ENCODE peak calls at places on chromosomes 5 and 9, in six cellular contexts. Y is uterus, F is sigmoid colon, O is heart left ventricle, P is astrocyte of the spinal cord, L is brain microvascular endothelial cell. Q is an unnamed sample.

GRCh38 chr9:112863781-112864180 is 26.9 kb downstream of the SLC46A2 start:
- DNase-seq in Y (no peak), F (no peak), O (no peak), P (no peak), L (no peak), Q (no peak)

GRCh38 chr5:123502120-123502519 is 9.9 kb upstream of the CSNK1G3 start:
- DNase-seq in Y (no peak), F (no peak), O (no peak), P (no peak), L (no peak), Q (no peak)

GRCh38 chr5:135319928-135320606 is 79.0 kb downstream of the MACROH2A1 start:
- DNase-seq in Y (peak; percentile 4), F (no peak), O (no peak), P (no peak), L (no peak), Q (no peak)

GRCh38 chr9:131347376-131348020 is 46.4 kb upstream of the PRRC2B start:
- DNase-seq in Y (no peak), F (no peak), O (no peak), P (no peak), L (no peak), Q (no peak)

GRCh38 chr5:135441919-135442318 is 5.2 kb downstream of the DCANP1 start:
- DNase-seq in Y (no peak), F (peak; percentile 39), O (no peak), P (no peak), L (no peak), Q (no peak)

GRCh38 chr5:94028001-94028400 is 286.6 kb upstream of the POU5F2 start:
- DNase-seq in Y (no peak), F (no peak), O (no peak), P (peak; percentile 6), L (no peak), Q (no peak)

GRCh38 chr5:132677191-132677590 is 3.4 kb downstream of the IL4 start:
- DNase-seq in Y (peak; percentile 28), F (no peak), O (peak; percentile 45), P (peak; percentile 81), L (peak; percentile 90), Q (no peak)

GRCh38 chr9:107504585-107505455 is 15.3 kb upstream of the KLF4 start:
- DNase-seq in Y (no peak), F (no peak), O (no peak), P (peak; percentile 90), L (peak; percentile 92), Q (no peak)

GRCh38 chr9:113901196-113901818 is 25.2 kb downstream of the ZNF618 start:
- DNase-seq in Y (no peak), F (peak; percentile 25), O (no peak), P (no peak), L (no peak), Q (no peak)

GRCh38 chr9:70484232-70485130 is 70.0 kb upstream of the KLF9 start:
- DNase-seq in Y (peak; percentile 66), F (peak; percentile 80), O (no peak), P (peak; percentile 85), L (peak; percentile 78), Q (no peak)

DNA sequence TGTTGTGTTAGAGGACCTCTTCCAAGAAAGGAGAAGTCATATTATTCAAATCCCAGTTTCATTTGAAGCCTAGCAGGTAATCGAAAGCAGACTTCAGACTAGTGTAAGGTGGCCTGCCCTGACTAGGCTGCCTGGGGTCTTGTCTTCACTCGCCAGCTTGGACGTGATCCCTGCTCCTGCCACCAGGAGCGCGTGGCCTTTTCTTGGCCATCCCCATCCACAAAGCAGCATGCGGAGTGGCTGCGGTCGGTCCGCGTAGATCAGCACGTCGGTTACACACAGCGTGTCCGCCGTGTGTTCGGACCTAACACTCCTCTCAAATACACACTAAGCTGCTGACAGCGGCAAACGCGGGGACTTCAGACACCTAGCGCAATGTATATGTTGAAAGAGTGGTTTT is 37.3 kb downstream of the CFAP77 start:
- DNase-seq in Y (no peak), F (no peak), O (no peak), P (no peak), L (no peak), Q (no peak)
- TF ChIP-seq CTCF in Y (no peak), F (no peak), O (no peak), P (no peak), L (peak; percentile 45), Q (no peak)

DNA sequence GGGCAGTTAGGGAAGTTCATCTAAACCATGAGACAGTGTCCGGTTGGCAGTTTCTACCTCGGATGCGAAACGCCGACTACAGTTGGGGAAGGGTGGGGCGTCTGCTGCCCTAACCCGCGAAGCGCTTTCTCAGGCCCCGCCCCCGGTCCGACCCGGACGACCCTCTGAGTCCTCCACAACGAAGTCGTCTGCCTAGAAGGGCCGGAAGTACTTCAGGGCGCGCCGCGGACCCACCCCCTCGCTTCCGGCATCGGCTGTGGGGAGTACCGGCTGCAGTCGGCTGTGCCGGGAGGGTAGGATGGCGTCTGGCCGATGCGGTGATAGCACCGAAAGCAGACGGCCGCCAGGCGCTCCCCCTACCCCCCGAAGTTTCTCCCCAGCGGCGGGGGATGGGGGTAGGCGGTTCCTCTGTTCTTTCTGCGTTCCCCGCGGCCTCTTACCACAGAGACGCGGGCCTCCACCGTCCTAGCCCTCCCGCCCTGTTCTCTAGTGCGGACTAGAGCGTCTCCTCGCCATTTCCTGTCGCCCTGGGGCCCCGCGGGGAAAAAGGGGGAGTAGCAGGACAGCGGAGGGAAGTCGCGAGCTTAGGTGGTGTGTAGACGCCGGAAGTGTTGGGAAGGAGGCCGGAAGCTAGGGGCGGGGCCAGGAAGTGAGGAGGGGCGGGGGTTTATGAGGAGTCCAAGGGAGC is at the start of gene TRIM41:
- DNase-seq in Y (peak; percentile 99), F (peak; percentile 100), O (peak; percentile 100), P (peak; percentile 99), L (peak; percentile 96), Q (peak; percentile 75)
- TF ChIP-seq CTCF in Y (no peak), F (no peak), O (no peak), P (peak; percentile 18), L (peak; percentile 34), Q (no peak)

DNA sequence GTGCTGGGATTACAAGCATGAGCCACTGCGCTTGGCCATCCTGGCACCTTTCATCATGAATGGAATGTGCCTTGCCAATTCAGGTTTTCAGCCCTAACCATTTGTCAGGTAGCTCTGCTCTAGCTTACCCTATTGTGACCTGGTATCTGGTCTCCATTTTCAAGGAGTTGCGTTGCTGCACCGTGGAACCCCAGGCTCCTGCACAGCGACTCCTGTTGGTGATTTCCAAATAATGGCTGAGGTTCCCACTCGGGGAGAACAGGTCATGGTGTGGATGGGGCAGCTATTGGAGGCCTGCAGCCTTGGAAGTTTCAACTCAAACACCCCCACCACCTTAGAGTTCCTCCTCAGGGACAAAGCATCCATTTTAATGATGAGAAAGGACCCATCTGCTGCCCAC is 18.7 kb upstream of the CTSV start:
- DNase-seq in Y (no peak), F (no peak), O (no peak), P (no peak), L (no peak), Q (no peak)
- TF ChIP-seq CTCF in Y (no peak), F (no peak), O (no peak), P (no peak), L (no peak), Q (no peak)

DNA sequence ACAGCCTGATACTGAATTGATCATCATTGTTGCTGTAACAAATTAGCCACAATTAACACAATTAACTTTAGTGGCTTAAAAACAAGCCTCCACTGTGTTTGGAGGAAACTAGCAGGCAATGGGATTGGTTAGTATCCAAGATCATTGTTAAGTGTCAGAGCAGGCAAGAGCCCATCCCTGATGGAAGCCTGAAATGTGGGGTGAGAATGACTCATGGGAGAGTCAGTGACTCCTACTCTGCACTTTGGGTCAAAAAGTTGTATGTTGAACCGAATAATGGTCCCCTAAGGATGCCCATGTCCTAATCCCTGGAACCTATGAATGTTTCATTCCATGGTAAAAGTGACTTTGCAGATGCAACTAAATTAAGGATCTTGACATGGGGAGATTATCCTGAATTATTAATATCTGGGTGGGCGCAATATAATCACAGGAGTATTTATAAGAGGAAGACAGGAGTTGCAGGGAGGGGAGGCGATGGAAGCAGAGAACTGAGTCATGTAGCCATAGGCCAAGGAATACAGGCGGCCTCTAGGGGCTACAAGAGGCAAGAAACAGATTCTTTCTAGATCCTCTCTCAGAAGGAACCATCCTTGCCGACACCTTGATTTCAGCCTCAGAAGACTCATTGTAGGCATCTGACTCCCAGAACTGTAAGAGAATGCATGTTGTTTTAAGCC is 28.8 kb downstream of the ALG2 start:
- DNase-seq in Y (no peak), F (no peak), O (no peak), P (no peak), L (no peak), Q (no peak)
- TF ChIP-seq CTCF in Y (no peak), F (no peak), O (no peak), P (peak; percentile 39), L (peak; percentile 60), Q (no peak)

GRCh38 chr9:109861918-109862317 is 81.9 kb downstream of the PALM2AKAP2 start:
- DNase-seq in Y (no peak), F (no peak), O (no peak), P (no peak), L (no peak), Q (no peak)

GRCh38 chr9:109856785-109857184 is 76.8 kb downstream of the PALM2AKAP2 start:
- DNase-seq in Y (peak; percentile 27), F (peak; percentile 67), O (peak; percentile 95), P (no peak), L (peak; percentile 43), Q (no peak)

GRCh38 chr9:109857337-109857736 is 77.3 kb downstream of the PALM2AKAP2 start:
- DNase-seq in Y (no peak), F (no peak), O (no peak), P (no peak), L (no peak), Q (no peak)

GRCh38 chr9:109861499-109861898 is 81.5 kb downstream of the PALM2AKAP2 start:
- DNase-seq in Y (peak; percentile 25), F (no peak), O (no peak), P (no peak), L (no peak), Q (no peak)

GRCh38 chr9:109859447-109859846 is 79.4 kb downstream of the PALM2AKAP2 start:
- DNase-seq in Y (no peak), F (no peak), O (no peak), P (no peak), L (no peak), Q (no peak)
- TF ChIP-seq CTCF in Y (no peak), F (no peak), O (no peak), P (peak; percentile 49), L (peak; percentile 32), Q (no peak)

GRCh38 chr5:84382363-84383295 is 2.1 kb downstream of the EDIL3 start:
- DNase-seq in Y (peak; percentile 31), F (peak; percentile 62), O (peak; percentile 56), P (peak; percentile 75), L (peak; percentile 59), Q (no peak)
- TF ChIP-seq CTCF in Y (no peak), F (no peak), O (no peak), P (no peak), L (peak; percentile 33), Q (no peak)

Q was measured in omental fat pad.